ENCODE peak calls at places on chromosomes 1 and 21, in four cellular contexts. One of them, this sample, is unnamed.

GRCh38 chr1:227092054-227092453 is 152.0 kb downstream of the COQ8A start:
- DNase-seq in SK-N-SH: no peak
- DNase-seq in H1: no peak
- DNase-seq in HepG2: no peak
- DNase-seq in this sample: no peak

GRCh38 chr21:38797470-38797869 is 8.3 kb upstream of the ETS2 start:
- DNase-seq in SK-N-SH: peak
- DNase-seq in H1: no peak
- DNase-seq in HepG2: peak
- DNase-seq in this sample: no peak

GRCh38 chr21:44496900-44497550 is 41.7 kb downstream of the LRRC3 start:
- DNase-seq in SK-N-SH: no peak
- DNase-seq in H1: no peak
- DNase-seq in HepG2: no peak
- DNase-seq in this sample: no peak

GRCh38 chr21:32463889-32464300 is 51.4 kb downstream of the EVA1C start:
- DNase-seq in SK-N-SH: no peak
- DNase-seq in H1: no peak
- DNase-seq in HepG2: peak
- DNase-seq in this sample: no peak

GRCh38 chr21:43787180-43787533 is 2.2 kb upstream of the RRP1 start:
- DNase-seq in SK-N-SH: no peak
- DNase-seq in H1: no peak
- DNase-seq in HepG2: no peak
- DNase-seq in this sample: no peak

GRCh38 chr1:8754993-8755392 is 62.4 kb downstream of the RERE start:
- DNase-seq in SK-N-SH: peak
- DNase-seq in H1: no peak
- DNase-seq in HepG2: peak
- DNase-seq in this sample: no peak

GRCh38 chr1:42680921-42681683 is 1.1 kb upstream of the YBX1 start:
- DNase-seq in SK-N-SH: peak
- DNase-seq in H1: no peak
- DNase-seq in HepG2: no peak
- DNase-seq in this sample: no peak

GRCh38 chr1:228784191-228784590 is 48.9 kb downstream of the RHOU start:
- DNase-seq in SK-N-SH: no peak
- DNase-seq in H1: no peak
- DNase-seq in HepG2: no peak
- DNase-seq in this sample: no peak

DNA sequence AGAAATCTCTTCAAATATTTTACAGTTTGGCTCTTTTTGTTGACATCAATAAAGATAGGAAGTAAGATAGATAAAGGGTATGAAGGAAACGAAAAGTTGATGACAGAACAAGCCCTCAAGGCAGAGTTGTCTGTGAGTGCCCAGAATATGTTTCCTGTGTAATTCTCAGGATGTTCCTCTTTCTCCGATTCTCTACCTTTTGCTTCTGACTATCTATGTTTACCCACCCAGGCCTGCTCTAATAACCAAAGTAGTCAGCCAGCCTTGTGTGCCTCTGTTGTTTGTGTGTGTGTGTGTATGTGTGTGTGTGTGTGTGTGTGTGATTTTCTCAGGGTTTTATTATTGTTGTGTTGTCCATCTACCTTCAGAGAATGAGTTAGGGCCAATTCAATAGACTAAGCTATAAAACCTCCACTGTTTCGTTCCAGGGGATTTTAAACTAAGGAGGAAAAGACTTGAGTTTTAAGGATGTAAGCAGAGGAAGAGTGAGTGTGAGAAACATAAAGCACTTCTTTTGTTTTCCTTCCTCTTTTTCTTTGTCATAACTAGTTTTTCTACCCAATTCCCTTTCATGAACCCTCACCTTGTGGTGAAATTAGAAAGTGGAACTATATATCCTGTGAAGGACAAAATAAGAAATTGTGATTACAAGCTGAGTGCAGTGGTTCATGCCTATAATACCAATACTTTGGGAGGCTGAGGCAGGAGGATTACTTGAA is 627.4 kb upstream of the NR5A2 start:
- DNase-seq in SK-N-SH: no peak
- DNase-seq in H1: no peak
- DNase-seq in HepG2: no peak
- DNase-seq in this sample: peak
- TF ChIP-seq TCF12 in SK-N-SH: no peak
- TF ChIP-seq TCF12 in H1: no peak
- TF ChIP-seq TCF12 in HepG2: no peak
- TF ChIP-seq TCF12 in this sample: no peak

DNA sequence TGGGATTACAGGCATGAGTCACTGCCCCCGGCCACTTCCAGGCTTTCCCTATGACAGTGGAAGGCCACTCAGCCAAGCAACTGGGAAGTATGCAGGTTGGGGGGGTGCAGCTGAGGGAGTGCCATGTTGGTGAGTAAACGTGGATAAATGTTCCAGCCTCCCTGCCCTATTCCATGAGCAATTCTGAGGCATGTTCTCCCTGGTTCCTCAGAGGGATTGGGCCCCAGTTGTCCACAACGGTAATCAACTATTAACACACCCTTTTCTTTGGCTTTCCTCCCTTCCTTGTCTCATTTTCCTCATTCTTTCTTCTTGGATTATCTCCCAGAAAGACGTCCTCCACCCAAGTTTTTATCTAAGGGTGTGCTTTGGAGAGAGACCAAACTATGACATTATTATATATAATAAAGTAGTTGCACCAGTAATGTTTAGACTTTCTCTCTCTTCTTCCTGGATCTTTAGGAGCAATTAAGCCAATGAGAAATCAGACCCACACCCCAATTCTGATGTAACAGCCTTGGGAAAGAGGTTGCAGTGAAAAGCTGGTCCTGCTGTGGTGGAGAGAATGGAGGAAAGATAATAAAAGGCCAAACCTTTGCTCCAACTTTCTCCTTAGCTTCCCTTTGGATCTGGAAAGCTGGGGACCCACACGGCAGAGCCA is 6.8 kb upstream of the SLAMF9 start:
- DNase-seq in SK-N-SH: no peak
- DNase-seq in H1: no peak
- DNase-seq in HepG2: no peak
- DNase-seq in this sample: no peak
- TF ChIP-seq TCF12 in SK-N-SH: no peak
- TF ChIP-seq TCF12 in H1: no peak
- TF ChIP-seq TCF12 in HepG2: no peak
- TF ChIP-seq TCF12 in this sample: no peak

DNA sequence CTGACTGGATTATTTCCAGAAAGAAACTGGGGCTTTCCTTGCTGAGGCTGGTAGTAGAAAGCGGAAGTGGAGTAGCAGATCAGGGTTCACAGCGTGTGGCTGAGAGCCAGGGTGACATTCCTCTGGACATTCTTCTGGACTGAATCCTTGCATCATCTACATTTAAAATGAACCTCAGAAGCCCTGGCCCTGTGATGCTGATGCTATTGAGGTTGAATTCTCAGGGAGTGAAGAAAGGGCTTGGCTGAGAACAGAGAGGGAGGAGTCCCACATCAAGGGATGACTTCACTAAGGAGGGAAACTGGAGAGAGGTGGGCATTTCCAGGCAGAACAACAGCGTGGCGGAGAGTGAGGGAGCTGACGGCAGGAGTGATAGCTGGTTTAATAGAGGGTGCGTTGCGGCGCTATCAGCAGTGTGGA is 102.3 kb upstream of the LMO4 start:
- DNase-seq in SK-N-SH: no peak
- DNase-seq in H1: no peak
- DNase-seq in HepG2: peak
- DNase-seq in this sample: no peak
- TF ChIP-seq TCF12 in SK-N-SH: peak
- TF ChIP-seq TCF12 in H1: no peak
- TF ChIP-seq TCF12 in HepG2: no peak
- TF ChIP-seq TCF12 in this sample: no peak

GRCh38 chr21:45794040-45794439 is 150.5 kb downstream of the PCBP3 start:
- DNase-seq in SK-N-SH: no peak
- DNase-seq in H1: no peak
- DNase-seq in HepG2: no peak
- DNase-seq in this sample: no peak

GRCh38 chr21:45796003-45796402 is 152.5 kb downstream of the PCBP3 start:
- DNase-seq in SK-N-SH: no peak
- DNase-seq in H1: no peak
- DNase-seq in HepG2: no peak
- DNase-seq in this sample: no peak

GRCh38 chr21:45800339-45801080 is 157.0 kb downstream of the PCBP3 start:
- DNase-seq in SK-N-SH: no peak
- DNase-seq in H1: no peak
- DNase-seq in HepG2: peak
- DNase-seq in this sample: no peak

GRCh38 chr21:45799765-45800338 is 156.3 kb downstream of the PCBP3 start:
- DNase-seq in SK-N-SH: no peak
- DNase-seq in H1: no peak
- DNase-seq in HepG2: no peak
- DNase-seq in this sample: no peak

GRCh38 chr21:45797338-45797737 is 153.8 kb downstream of the PCBP3 start:
- DNase-seq in SK-N-SH: no peak
- DNase-seq in H1: no peak
- DNase-seq in HepG2: no peak
- DNase-seq in this sample: no peak
- TF ChIP-seq TCF12 in SK-N-SH: no peak
- TF ChIP-seq TCF12 in H1: no peak
- TF ChIP-seq TCF12 in HepG2: no peak
- TF ChIP-seq TCF12 in this sample: no peak

DNA sequence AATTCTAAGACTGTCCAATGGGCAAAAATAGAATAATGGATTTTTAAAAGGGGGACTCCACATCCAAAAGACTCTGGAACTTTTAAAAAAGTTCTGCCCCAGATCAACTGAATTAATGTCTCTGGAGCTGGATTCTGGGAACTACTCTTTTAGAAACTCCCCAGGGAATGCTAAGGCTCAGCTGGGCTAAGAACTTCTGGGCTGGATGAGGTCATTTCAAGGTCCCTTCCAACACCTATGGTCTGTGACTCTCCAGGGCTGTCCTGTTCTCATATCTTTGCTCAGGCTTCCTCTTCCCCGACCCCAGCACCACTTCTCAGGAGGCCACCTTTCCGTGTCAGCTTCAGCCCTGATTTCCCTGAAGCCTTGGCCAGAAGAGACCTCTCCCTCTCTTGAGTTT is 13.5 kb upstream of the PLA2G2C start:
- DNase-seq in SK-N-SH: no peak
- DNase-seq in H1: no peak
- DNase-seq in HepG2: no peak
- DNase-seq in this sample: no peak
- TF ChIP-seq TCF12 in SK-N-SH: no peak
- TF ChIP-seq TCF12 in H1: no peak
- TF ChIP-seq TCF12 in HepG2: no peak
- TF ChIP-seq TCF12 in this sample: no peak

DNA sequence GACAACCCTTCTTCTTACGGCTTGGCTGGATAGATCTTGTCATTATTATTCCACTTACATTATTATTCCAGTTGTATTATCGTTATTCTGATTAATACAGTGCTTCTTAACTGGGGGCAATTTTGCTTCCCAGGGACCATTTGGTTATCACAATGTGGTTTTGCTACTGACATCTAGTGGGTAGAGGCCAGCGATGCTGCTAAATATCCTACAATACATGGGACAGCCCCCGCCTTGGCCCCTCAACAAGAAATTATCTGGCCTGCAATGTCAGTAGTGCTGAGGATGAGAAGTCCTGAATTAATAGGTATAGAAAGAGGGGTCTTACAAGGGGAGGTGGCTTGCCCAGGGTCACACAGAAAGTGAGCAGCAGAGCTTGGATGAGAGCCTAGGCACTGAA is 105.6 kb downstream of the PTPRU start:
- DNase-seq in SK-N-SH: no peak
- DNase-seq in H1: no peak
- DNase-seq in HepG2: no peak
- DNase-seq in this sample: no peak
- TF ChIP-seq TCF12 in SK-N-SH: no peak
- TF ChIP-seq TCF12 in H1: no peak
- TF ChIP-seq TCF12 in HepG2: no peak
- TF ChIP-seq TCF12 in this sample: no peak

GRCh38 chr1:165840419-165840818 is 13.0 kb downstream of the UCK2 start:
- DNase-seq in SK-N-SH: no peak
- DNase-seq in H1: no peak
- DNase-seq in HepG2: no peak
- DNase-seq in this sample: no peak

GRCh38 chr1:165843304-165843703 is 15.9 kb downstream of the UCK2 start:
- DNase-seq in SK-N-SH: no peak
- DNase-seq in H1: no peak
- DNase-seq in HepG2: no peak
- DNase-seq in this sample: no peak

GRCh38 chr1:165844114-165844798 is 16.8 kb downstream of the UCK2 start:
- DNase-seq in SK-N-SH: no peak
- DNase-seq in H1: no peak
- DNase-seq in HepG2: no peak
- DNase-seq in this sample: no peak

GRCh38 chr1:165841582-165842362 is 14.4 kb downstream of the UCK2 start:
- DNase-seq in SK-N-SH: no peak
- DNase-seq in H1: no peak
- DNase-seq in HepG2: peak
- DNase-seq in this sample: no peak

GRCh38 chr1:165842363-165843129 is 15.1 kb downstream of the UCK2 start:
- DNase-seq in SK-N-SH: no peak
- DNase-seq in H1: no peak
- DNase-seq in HepG2: no peak
- DNase-seq in this sample: no peak
- TF ChIP-seq TCF12 in SK-N-SH: no peak
- TF ChIP-seq TCF12 in H1: no peak
- TF ChIP-seq TCF12 in HepG2: no peak
- TF ChIP-seq TCF12 in this sample: no peak

GRCh38 chr1:15703562-15703961 is 19.4 kb downstream of the PLEKHM2 start:
- DNase-seq in SK-N-SH: no peak
- DNase-seq in H1: no peak
- DNase-seq in HepG2: no peak
- DNase-seq in this sample: no peak

GRCh38 chr1:15701784-15702183 is 17.7 kb downstream of the PLEKHM2 start:
- DNase-seq in SK-N-SH: no peak
- DNase-seq in H1: no peak
- DNase-seq in HepG2: no peak
- DNase-seq in this sample: no peak

GRCh38 chr1:15702722-15703550 is 18.8 kb downstream of the PLEKHM2 start:
- DNase-seq in SK-N-SH: no peak
- DNase-seq in H1: peak
- DNase-seq in HepG2: no peak
- DNase-seq in this sample: no peak

GRCh38 chr1:15698201-15698600 is 14.1 kb downstream of the PLEKHM2 start:
- DNase-seq in SK-N-SH: no peak
- DNase-seq in H1: no peak
- DNase-seq in HepG2: no peak
- DNase-seq in this sample: no peak

GRCh38 chr1:15700510-15700909 is 16.4 kb downstream of the PLEKHM2 start:
- DNase-seq in SK-N-SH: no peak
- DNase-seq in H1: no peak
- DNase-seq in HepG2: no peak
- DNase-seq in this sample: no peak
- TF ChIP-seq TCF12 in SK-N-SH: no peak
- TF ChIP-seq TCF12 in H1: no peak
- TF ChIP-seq TCF12 in HepG2: no peak
- TF ChIP-seq TCF12 in this sample: no peak

GRCh38 chr21:14875704-14876364 is 189.0 kb downstream of the NRIP1 start:
- DNase-seq in SK-N-SH: no peak
- DNase-seq in H1: no peak
- DNase-seq in HepG2: peak
- DNase-seq in this sample: peak
- TF ChIP-seq TCF12 in SK-N-SH: no peak
- TF ChIP-seq TCF12 in H1: no peak
- TF ChIP-seq TCF12 in HepG2: no peak
- TF ChIP-seq TCF12 in this sample: peak